ENCODE peak calls at places on chromosomes 4 and X, in seven cellular contexts. D is A549, H is pancreas, W is K562, B is IMR-90, V is esophagus squamous epithelium, S is neural progenitor cell. P is an unnamed sample.

GRCh38 chr4:119683518-119683917 is 54.9 kb upstream of the PDE5A start:
- DNase-seq in D (peak; percentile 37), H (no peak), W (no peak), B (peak; percentile 93), V (no peak), S (no peak), P (no peak)

GRCh38 chr4:153409412-153409811 is 56.7 kb upstream of the TMEM131L start:
- DNase-seq in D (no peak), H (no peak), W (peak; percentile 39), B (peak; percentile 89), V (no peak), S (no peak), P (no peak)

GRCh38 chrX:105635794-105636193 is 186.5 kb upstream of the NRK start:
- DNase-seq in D (no peak), H (no peak), W (no peak), B (no peak), V (no peak), S (no peak), P (no peak)

GRCh38 chr4:8405516-8405875 is 35.0 kb downstream of the ACOX3 start:
- DNase-seq in D (no peak), H (peak; percentile 39), W (no peak), B (no peak), V (no peak), S (no peak), P (no peak)

GRCh38 chrX:86141786-86142185 is 6.5 kb upstream of the DACH2 start:
- DNase-seq in D (no peak), H (no peak), W (no peak), B (no peak), V (no peak), S (no peak), P (no peak)

GRCh38 chrX:42536286-42536685 is 241.7 kb downstream of the PPP1R2C start:
- DNase-seq in D (no peak), H (no peak), W (no peak), B (no peak), V (no peak), S (no peak), P (no peak)

GRCh38 chr4:122992111-122992510 is 69.7 kb upstream of the NUDT6 start:
- DNase-seq in D (no peak), H (no peak), W (no peak), B (no peak), V (no peak), S (no peak), P (no peak)

GRCh38 chrX:16797358-16797757 is 11.1 kb downstream of the TXLNG start:
- DNase-seq in D (no peak), H (no peak), W (no peak), B (peak; percentile 57), V (no peak), S (no peak), P (no peak)

GRCh38 chrX:103519389-103519788 is at the start of gene RAB40A:
- DNase-seq in D (no peak), H (no peak), W (no peak), B (no peak), V (no peak), S (no peak), P (no peak)

GRCh38 chr4:122963222-122963621 is 40.8 kb upstream of the NUDT6 start:
- DNase-seq in D (no peak), H (no peak), W (no peak), B (peak; percentile 45), V (no peak), S (no peak), P (no peak)

GRCh38 chrX:1502241-1502640 is 34.7 kb downstream of the P2RY8 start:
- DNase-seq in D (no peak), H (no peak), W (no peak), B (no peak), V (no peak), S (no peak), P (no peak)

GRCh38 chrX:69163936-69164741 is 1.1 kb downstream of the PJA1 start:
- DNase-seq in D (no peak), H (no peak), W (peak; percentile 56), B (no peak), V (no peak), S (no peak), P (no peak)

GRCh38 chr4:5996641-5997040 is 21.6 kb downstream of the C4orf50 start:
- DNase-seq in D (no peak), H (no peak), W (no peak), B (no peak), V (no peak), S (no peak), P (no peak)

GRCh38 chr4:85498068-85498733 is 23.3 kb downstream of the ARHGAP24 start:
- DNase-seq in D (peak; percentile 79), H (no peak), W (no peak), B (peak; percentile 28), V (peak; percentile 10), S (no peak), P (peak; percentile 18)

GRCh38 chr4:85499573-85499972 is 24.6 kb downstream of the ARHGAP24 start:
- DNase-seq in D (no peak), H (no peak), W (no peak), B (no peak), V (no peak), S (no peak), P (no peak)

GRCh38 chr4:85496933-85497332 is 22.0 kb downstream of the ARHGAP24 start:
- DNase-seq in D (peak; percentile 54), H (no peak), W (no peak), B (peak; percentile 39), V (no peak), S (no peak), P (no peak)

GRCh38 chr4:85496146-85496849 is 21.3 kb downstream of the ARHGAP24 start:
- DNase-seq in D (peak; percentile 85), H (no peak), W (no peak), B (no peak), V (no peak), S (no peak), P (no peak)

DNA sequence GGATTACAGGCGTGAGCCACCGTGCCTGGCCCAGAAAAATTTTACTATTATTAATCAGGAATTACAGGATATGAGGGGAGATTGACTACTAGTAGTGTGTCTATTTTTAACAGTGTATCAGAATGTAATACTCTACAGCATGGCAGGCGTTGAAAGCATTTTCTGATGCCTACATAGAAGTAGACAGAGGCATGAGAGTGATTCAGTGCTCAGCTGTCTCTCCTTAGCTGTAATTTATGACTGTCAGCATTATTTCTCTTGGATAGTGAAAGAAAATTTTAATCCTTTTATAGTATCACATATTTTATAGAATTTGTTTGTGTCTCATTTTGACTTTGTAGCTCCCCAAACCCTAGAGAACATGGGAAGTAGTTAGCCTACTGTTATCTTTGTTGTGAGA is 20.7 kb downstream of the ARHGAP24 start:
- DNase-seq in D (no peak), H (no peak), W (no peak), B (no peak), V (no peak), S (no peak), P (no peak)
- H3K27ac ChIP-seq in D (peak overlapping the region; percentile 84), H (no peak overlapping the region), W (no peak overlapping the region), B (no peak overlapping the region), V (peak overlapping the region; percentile 10), S (no peak overlapping the region), P (no peak overlapping the region)

GRCh38 chrX:12987340-12987739 is 12.4 kb downstream of the TMSB4X start:
- DNase-seq in D (no peak), H (no peak), W (no peak), B (no peak), V (no peak), S (no peak), P (no peak)

GRCh38 chrX:12986886-12987285 is 12.0 kb downstream of the TMSB4X start:
- DNase-seq in D (no peak), H (no peak), W (no peak), B (no peak), V (no peak), S (no peak), P (no peak)

GRCh38 chrX:12984629-12985303 is 9.9 kb downstream of the TMSB4X start:
- DNase-seq in D (peak; percentile 76), H (peak; percentile 75), W (peak; percentile 24), B (peak; percentile 35), V (no peak), S (no peak), P (no peak)

GRCh38 chrX:12986164-12986779 is 11.4 kb downstream of the TMSB4X start:
- DNase-seq in D (no peak), H (no peak), W (no peak), B (no peak), V (no peak), S (no peak), P (no peak)

DNA sequence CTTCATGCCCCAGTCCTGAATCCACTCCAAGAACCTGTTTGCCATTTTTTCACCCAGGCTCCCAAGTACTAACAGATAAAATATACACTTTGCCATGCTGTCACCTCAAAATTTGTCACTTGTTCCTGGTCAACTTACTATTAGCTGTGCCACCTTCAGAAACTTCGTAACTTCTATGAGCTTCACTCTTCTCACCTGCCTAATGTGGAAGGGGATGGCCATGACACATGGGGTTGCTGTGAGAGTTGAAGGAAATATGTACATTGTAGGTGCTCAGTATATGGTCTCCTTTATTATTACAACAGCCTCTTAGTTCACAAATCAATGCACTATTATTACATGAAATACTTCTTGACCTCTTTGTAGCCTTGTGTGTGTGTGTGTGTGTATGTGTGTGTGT is 10.4 kb downstream of the TMSB4X start:
- DNase-seq in D (no peak), H (no peak), W (no peak), B (no peak), V (no peak), S (no peak), P (no peak)
- H3K27ac ChIP-seq in D (peak overlapping the region; percentile 86), H (no peak overlapping the region), W (peak overlapping the region; percentile 24), B (no peak overlapping the region), V (no peak overlapping the region), S (no peak overlapping the region), P (no peak overlapping the region)

DNA sequence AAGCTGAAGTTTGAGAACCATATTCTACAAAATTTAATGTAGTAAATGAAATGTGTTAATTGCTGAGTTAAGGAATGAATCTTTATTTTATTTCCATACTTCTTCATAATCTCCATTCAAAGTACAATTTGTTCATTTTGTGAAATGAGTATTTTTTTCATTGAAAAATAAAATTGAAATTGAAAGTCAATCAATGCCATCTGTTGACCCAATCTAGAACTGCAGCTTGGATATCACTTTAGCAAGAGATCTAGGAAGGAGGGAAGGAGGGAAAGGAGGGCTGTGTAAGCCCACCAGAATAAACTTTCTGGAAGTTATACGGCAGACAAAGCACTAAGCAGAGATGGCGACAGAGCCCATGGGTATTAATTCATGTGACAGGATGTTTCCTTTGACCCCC is 128.4 kb downstream of the ZMAT1 start:
- DNase-seq in D (peak; percentile 3), H (no peak), W (no peak), B (peak; percentile 19), V (no peak), S (peak; percentile 4), P (no peak)
- H3K27ac ChIP-seq in D (no peak overlapping the region), H (no peak overlapping the region), W (no peak overlapping the region), B (no peak overlapping the region), V (no peak overlapping the region), S (no peak overlapping the region), P (no peak overlapping the region)

GRCh38 chr4:76588268-76588667 is 153.2 kb downstream of the SHROOM3 start:
- DNase-seq in D (no peak), H (no peak), W (no peak), B (no peak), V (no peak), S (peak; percentile 75), P (no peak)
- H3K27ac ChIP-seq in D (no peak overlapping the region), H (no peak overlapping the region), W (no peak overlapping the region), B (no peak overlapping the region), V (no peak overlapping the region), S (peak overlapping the region; percentile 53), P (no peak overlapping the region)

GRCh38 chr4:184959309-184959708 is 59.0 kb upstream of the HELT start:
- DNase-seq in D (no peak), H (no peak), W (no peak), B (no peak), V (no peak), S (no peak), P (no peak)
- H3K27ac ChIP-seq in D (no peak overlapping the region), H (no peak overlapping the region), W (no peak overlapping the region), B (no peak overlapping the region), V (no peak overlapping the region), S (no peak overlapping the region), P (no peak overlapping the region)

P was measured in substantia nigra.